ENCODE peak calls at places on chromosomes 4 and X, in six cellular contexts. M is HFFc6, N is A549, T is SK-N-SH, L is adrenal gland, A is heart right ventricle. W is an unnamed sample.

GRCh38 chr4:36243355-36244256 is 708 bp downstream of the ARAP2 start:
- DNase-seq in M (no peak), N (peak; percentile 15), T (peak; percentile 4), L (peak; percentile 71), A (peak; percentile 63), W (no peak)

GRCh38 chr4:158796370-158797140 is 27.7 kb downstream of the FNIP2 start:
- DNase-seq in M (peak; percentile 66), N (no peak), T (no peak), L (no peak), A (no peak), W (no peak)

GRCh38 chr4:26857278-26858034 is 3.2 kb upstream of the STIM2 start:
- DNase-seq in M (peak; percentile 69), N (peak; percentile 47), T (peak; percentile 92), L (peak; percentile 92), A (peak; percentile 87), W (no peak)

GRCh38 chr4:77818667-77819408 is at the start of gene CNOT6L:
- DNase-seq in M (peak; percentile 20), N (peak; percentile 5), T (peak; percentile 83), L (peak; percentile 86), A (peak; percentile 78), W (no peak)

GRCh38 chr4:94798808-94799207 is 41.1 kb downstream of the BMPR1B start:
- DNase-seq in M (no peak), N (no peak), T (no peak), L (no peak), A (no peak), W (no peak)

GRCh38 chrX:101252634-101253033 is 33.0 kb downstream of the DRP2 start:
- DNase-seq in M (no peak), N (no peak), T (no peak), L (no peak), A (no peak), W (no peak)

GRCh38 chrX:2516612-2517011 is 15.8 kb upstream of the DHRSX start:
- DNase-seq in M (no peak), N (no peak), T (no peak), L (no peak), A (no peak), W (no peak)

GRCh38 chrX:48107717-48108116 is 22.7 kb upstream of the SPACA5B start:
- DNase-seq in M (no peak), N (no peak), T (no peak), L (no peak), A (no peak), W (no peak)

GRCh38 chrX:100926453-100926852 is 2.3 kb downstream of the XKRX start:
- DNase-seq in M (no peak), N (no peak), T (no peak), L (no peak), A (no peak), W (no peak)

GRCh38 chrX:107978707-107979307 is 3.4 kb downstream of the TEX13B start:
- DNase-seq in M (peak; percentile 13), N (peak; percentile 18), T (peak; percentile 11), L (no peak), A (no peak), W (peak; percentile 10)

GRCh38 chr4:124178449-124179021 is 534.0 kb downstream of the ANKRD50 start:
- DNase-seq in M (no peak), N (no peak), T (no peak), L (no peak), A (no peak), W (no peak)

GRCh38 chrX:11099465-11099864 is 11.7 kb upstream of the HCCS start:
- DNase-seq in M (no peak), N (no peak), T (no peak), L (no peak), A (no peak), W (no peak)

GRCh38 chr4:7423801-7424552 is 10.8 kb downstream of the PSAPL1 start:
- DNase-seq in M (no peak), N (no peak), T (peak; percentile 24), L (peak; percentile 20), A (no peak), W (no peak)

GRCh38 chr4:102608190-102608589 is 107.0 kb downstream of the NFKB1 start:
- DNase-seq in M (peak; percentile 30), N (no peak), T (no peak), L (no peak), A (no peak), W (no peak)

GRCh38 chr4:75042601-75043208 is 109.8 kb downstream of the PARM1 start:
- DNase-seq in M (no peak), N (no peak), T (no peak), L (no peak), A (no peak), W (no peak)

GRCh38 chrX:136168929-136169735 is 21.8 kb downstream of the FHL1 start:
- DNase-seq in M (peak; percentile 96), N (no peak), T (peak; percentile 69), L (peak; percentile 84), A (peak; percentile 73), W (peak; percentile 90)

GRCh38 chr4:103105558-103106356 is 6.1 kb upstream of the BDH2 start:
- DNase-seq in M (peak; percentile 5), N (no peak), T (no peak), L (no peak), A (no peak), W (no peak)

GRCh38 chrX:132389480-132389879 is 99.4 kb downstream of the MBNL3 start:
- DNase-seq in M (no peak), N (no peak), T (no peak), L (no peak), A (no peak), W (no peak)

GRCh38 chr4:141576585-141577110 is 59.7 kb upstream of the IL15 start:
- DNase-seq in M (no peak), N (no peak), T (no peak), L (no peak), A (no peak), W (no peak)

GRCh38 chr4:128427832-128428366 is 140.3 kb upstream of the PGRMC2 start:
- DNase-seq in M (peak; percentile 68), N (peak; percentile 79), T (peak; percentile 38), L (peak; percentile 72), A (peak; percentile 21), W (peak; percentile 47)

GRCh38 chr4:94126669-94127068 is 81.0 kb upstream of the SMARCAD1 start:
- DNase-seq in M (no peak), N (no peak), T (peak; percentile 40), L (no peak), A (no peak), W (no peak)

GRCh38 chrX:105975382-105975781 is 63.1 kb downstream of the SERPINA7 start:
- DNase-seq in M (no peak), N (no peak), T (no peak), L (no peak), A (no peak), W (no peak)

GRCh38 chr4:53527342-53527741 is 63.9 kb downstream of the LNX1 start:
- DNase-seq in M (no peak), N (no peak), T (no peak), L (no peak), A (no peak), W (no peak)

GRCh38 chr4:89836897-89837384 is at the start of gene SNCA:
- DNase-seq in M (no peak), N (peak; percentile 28), T (peak; percentile 90), L (peak; percentile 65), A (peak; percentile 55), W (no peak)

GRCh38 chr4:114398386-114398785 is 200.2 kb upstream of the UGT8 start:
- DNase-seq in M (no peak), N (no peak), T (no peak), L (no peak), A (no peak), W (no peak)
- TF ChIP-seq CTCF in M (no peak), N (no peak), T (no peak), L (no peak), A (no peak), W (no peak)

DNA sequence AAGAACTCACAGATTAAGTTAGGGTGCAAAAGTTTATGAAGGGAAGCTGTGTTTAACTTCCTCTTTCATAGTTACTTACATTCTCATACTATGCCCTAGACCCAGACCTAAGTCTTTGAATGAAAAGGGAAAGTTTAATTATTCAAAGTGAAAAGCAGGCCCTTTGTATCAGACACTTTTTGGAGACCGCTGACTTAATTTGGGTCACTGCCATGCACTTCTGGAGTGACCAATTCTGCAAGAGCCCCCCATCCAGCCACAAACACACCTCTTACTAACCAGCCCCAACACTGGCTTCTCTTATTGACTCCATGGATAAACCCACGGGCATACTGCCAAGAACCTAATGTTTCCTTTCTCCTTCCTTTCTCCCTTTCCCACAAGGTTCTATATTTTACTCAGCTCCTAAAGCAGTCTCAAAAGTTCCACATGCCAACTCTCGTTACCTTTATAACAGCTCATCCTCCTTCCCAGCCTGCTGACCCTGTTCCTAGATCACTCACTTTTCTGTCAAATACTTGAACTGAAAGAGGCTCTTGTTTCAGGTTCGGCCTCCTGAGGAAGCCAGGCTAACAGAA is 34.5 kb downstream of the ABCE1 start:
- DNase-seq in M (no peak), N (no peak), T (no peak), L (no peak), A (peak; percentile 7), W (no peak)
- TF ChIP-seq CTCF in M (no peak), N (no peak), T (no peak), L (no peak), A (no peak), W (no peak)

GRCh38 chrX:155857561-155857960 is 23.6 kb upstream of the VAMP7 start:
- DNase-seq in M (no peak), N (no peak), T (peak; percentile 9), L (no peak), A (no peak), W (peak; percentile 2)
- TF ChIP-seq CTCF in M (peak; percentile 40), N (peak; percentile 37), T (peak; percentile 49), L (no peak), A (no peak), W (peak; percentile 30)

GRCh38 chrX:154714925-154715324 is 36.0 kb downstream of the GAB3 start:
- DNase-seq in M (peak; percentile 33), N (peak; percentile 53), T (peak; percentile 63), L (peak; percentile 66), A (peak; percentile 46), W (no peak)
- TF ChIP-seq CTCF in M (peak; percentile 81), N (peak; percentile 65), T (peak; percentile 88), L (peak; percentile 76), A (peak; percentile 83), W (peak; percentile 59)

GRCh38 chr4:107098403-107098802 is 62.3 kb upstream of the DKK2 start:
- DNase-seq in M (no peak), N (no peak), T (no peak), L (no peak), A (no peak), W (no peak)

GRCh38 chr4:107094976-107095375 is 58.9 kb upstream of the DKK2 start:
- DNase-seq in M (no peak), N (no peak), T (no peak), L (no peak), A (no peak), W (no peak)

DNA sequence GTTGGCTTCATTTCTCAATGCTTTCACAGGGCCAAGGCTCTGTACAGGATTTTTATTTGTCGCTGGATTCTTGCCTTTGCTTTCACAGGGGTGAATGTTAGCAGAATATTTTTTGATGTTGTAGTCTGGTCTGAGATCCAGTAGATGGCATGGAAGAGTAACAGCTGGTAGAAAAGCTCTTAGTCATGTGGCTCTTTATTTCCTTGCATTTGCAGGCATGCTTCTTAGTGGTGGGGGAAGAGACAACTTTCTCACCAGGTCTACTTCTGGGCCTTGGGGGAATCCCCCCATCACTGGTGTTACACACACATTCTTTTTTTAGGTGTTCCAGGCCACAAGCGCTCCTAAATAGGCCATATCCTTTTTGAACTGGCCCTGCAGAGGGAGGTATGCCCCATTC is 58.2 kb upstream of the DKK2 start:
- DNase-seq in M (peak; percentile 58), N (no peak), T (no peak), L (no peak), A (no peak), W (peak; percentile 20)
- TF ChIP-seq CTCF in M (peak; percentile 79), N (no peak), T (peak; percentile 50), L (no peak), A (no peak), W (peak; percentile 39)